ENCODE peak calls at places on chromosomes 1 and 21, in six cellular contexts. V is mesothelial cell of epicardium, I is left ventricle myocardium inferior, S is progenitor cell of endocrine pancreas, H is NCI-H1930, Z is AG08396. P is an unnamed sample.

GRCh38 chr21:26388731-26389231 is 184.3 kb downstream of the CYYR1 start:
- DNase-seq in H (no peak), V (no peak), S (no peak), I (no peak), Z (no peak), P (no peak)

GRCh38 chr1:240797050-240797449 is 185.1 kb upstream of the GREM2 start:
- DNase-seq in Z (no peak), H (no peak), V (no peak), S (no peak), I (no peak), P (no peak)

GRCh38 chr1:68107771-68108170 is 57.3 kb upstream of the DIRAS3 start:
- DNase-seq in S (no peak), Z (no peak), H (no peak), I (no peak), V (no peak), P (no peak)

GRCh38 chr21:19322360-19322759 is 918.8 kb upstream of the TMPRSS15 start:
- DNase-seq in H (no peak), I (no peak), S (no peak), Z (no peak), V (no peak), P (no peak)

GRCh38 chr1:179493323-179493722 is 82.4 kb downstream of the NPHS2 start:
- DNase-seq in S (no peak), H (no peak), Z (peak), I (no peak), V (no peak), P (no peak)

GRCh38 chr1:9225411-9225785 is 9.2 kb upstream of the H6PD start:
- DNase-seq in V (no peak), I (no peak), Z (no peak), H (no peak), S (no peak), P (no peak)

GRCh38 chr1:63732666-63733065 is 41.2 kb upstream of the ROR1 start:
- DNase-seq in Z (no peak), V (no peak), S (no peak), H (no peak), I (no peak), P (no peak)

GRCh38 chr1:31593770-31594632 is 17.7 kb downstream of the TINAGL1 start:
- DNase-seq in H (peak), I (peak), V (no peak), Z (peak), S (peak), P (peak)

GRCh38 chr1:3772715-3773571 is at the start of gene SMIM1:
- DNase-seq in Z (no peak), I (no peak), H (no peak), V (no peak), S (no peak), P (no peak)

GRCh38 chr1:155591770-155592169 is 18.2 kb upstream of the MSTO1 start:
- DNase-seq in I (no peak), Z (peak), H (peak), V (no peak), S (no peak), P (peak)

GRCh38 chr1:119676571-119677206 is 28.6 kb upstream of the ZNF697 start:
- DNase-seq in S (no peak), V (no peak), H (no peak), I (no peak), Z (no peak), P (no peak)

GRCh38 chr1:7886346-7886745 is 33.5 kb upstream of the UTS2 start:
- DNase-seq in S (no peak), H (no peak), I (no peak), V (no peak), Z (no peak), P (peak)

GRCh38 chr1:12665511-12665910 is 21.6 kb downstream of the AADACL4 start:
- DNase-seq in S (no peak), Z (no peak), I (no peak), H (no peak), V (no peak), P (no peak)

GRCh38 chr1:111378806-111379205 is 48.7 kb downstream of the OVGP1 start:
- DNase-seq in S (no peak), Z (no peak), H (no peak), I (no peak), V (no peak), P (no peak)

GRCh38 chr1:225517697-225518096 is 89.9 kb upstream of the LBR start:
- DNase-seq in S (no peak), Z (no peak), V (no peak), I (no peak), H (no peak), P (no peak)

GRCh38 chr1:5651496-5651895 is 340.7 kb downstream of the NPHP4 start:
- DNase-seq in V (no peak), S (no peak), H (no peak), I (no peak), Z (no peak), P (no peak)

GRCh38 chr1:32336963-32337675 is 1.1 kb upstream of the MARCKSL1 start:
- DNase-seq in H (no peak), S (no peak), V (no peak), Z (peak), I (peak), P (no peak)

GRCh38 chr1:174872615-174873058 is 127.1 kb upstream of the CACYBP start:
- DNase-seq in H (no peak), S (no peak), Z (no peak), V (no peak), I (no peak), P (no peak)